ENCODE peak calls at places on chromosomes 5 and 9, in eight cellular contexts. Q is left ventricle myocardium inferior, C is RWPE2, Y is thyroid gland, V is AG04450, T is body of pancreas, F is ovary, A is stomach. S is an unnamed sample. For H3K27me3, the result is how much of the 10 kb centered on the place peaks cover.

GRCh38 chr9:124040186-124040920 is 28.8 kb downstream of the LHX2 start:
- DNase-seq in Q (no peak), C (no peak), Y (no peak), V (no peak), T (no peak), F (no peak), A (no peak), S (no peak)

GRCh38 chr5:4700082-4700481 is 440.0 kb upstream of the ADAMTS16 start:
- DNase-seq in Q (peak), C (no peak), Y (peak), V (no peak), T (peak), F (no peak), A (no peak), S (peak)

GRCh38 chr5:172771439-172772111 is 580 bp upstream of the DUSP1 start:
- DNase-seq in Q (no peak), C (no peak), Y (no peak), V (no peak), T (no peak), F (no peak), A (no peak), S (no peak)

GRCh38 chr9:97220894-97221477 is 86.5 kb upstream of the CCDC180 start:
- DNase-seq in Q (no peak), C (no peak), Y (peak), V (no peak), T (peak), F (no peak), A (no peak), S (no peak)

GRCh38 chr5:106877881-106878280 is 792.9 kb downstream of the EFNA5 start:
- DNase-seq in Q (no peak), C (no peak), Y (no peak), V (no peak), T (no peak), F (no peak), A (no peak), S (no peak)

GRCh38 chr5:158414780-158415179 is 555.8 kb upstream of the CLINT1 start:
- DNase-seq in Q (no peak), C (no peak), Y (no peak), V (peak), T (no peak), F (no peak), A (no peak), S (no peak)

GRCh38 chr9:83472764-83473163 is 65.4 kb downstream of the FRMD3 start:
- DNase-seq in Q (no peak), C (no peak), Y (no peak), V (no peak), T (no peak), F (no peak), A (no peak), S (no peak)

GRCh38 chr5:116763987-116764866 is 189.6 kb upstream of the SEMA6A start:
- DNase-seq in Q (no peak), C (peak), Y (no peak), V (no peak), T (no peak), F (no peak), A (no peak), S (no peak)

GRCh38 chr5:61604626-61605025 is 272.6 kb downstream of the ZSWIM6 start:
- DNase-seq in Q (no peak), C (no peak), Y (no peak), V (no peak), T (no peak), F (no peak), A (no peak), S (no peak)

GRCh38 chr9:105244996-105245719 is 707 bp downstream of the SLC44A1 start:
- DNase-seq in Q (peak), C (peak), Y (peak), V (no peak), T (peak), F (peak), A (peak), S (peak)

GRCh38 chr5:126354012-126354856 is 69.0 kb upstream of the GRAMD2B start:
- DNase-seq in Q (no peak), C (no peak), Y (no peak), V (peak), T (no peak), F (no peak), A (no peak), S (no peak)

GRCh38 chr9:5622019-5622418 is 6.9 kb upstream of the RIC1 start:
- DNase-seq in Q (no peak), C (no peak), Y (no peak), V (peak), T (no peak), F (no peak), A (no peak), S (no peak)

GRCh38 chr5:88825782-88826110 is 57.2 kb downstream of the MEF2C start:
- DNase-seq in Q (no peak), C (no peak), Y (no peak), V (no peak), T (no peak), F (no peak), A (no peak), S (no peak)

GRCh38 chr5:175889910-175890684 is 18.7 kb downstream of the CPLX2 start:
- DNase-seq in Q (no peak), C (no peak), Y (no peak), V (no peak), T (peak), F (no peak), A (peak), S (no peak)

GRCh38 chr9:22718653-22719052 is 272.0 kb downstream of the DMRTA1 start:
- DNase-seq in Q (no peak), C (no peak), Y (no peak), V (no peak), T (no peak), F (no peak), A (no peak), S (no peak)
- TF ChIP-seq CTCF in Q (no peak), C (peak), Y (no peak), V (peak), T (no peak), F (no peak), A (no peak), S (no peak)

GRCh38 chr5:102715405-102715804 is 39.7 kb upstream of the PAM start:
- DNase-seq in Q (no peak), C (no peak), Y (no peak), V (peak), T (no peak), F (no peak), A (no peak), S (no peak)
- H3K4me3 ChIP-seq in Q (no peak), C (no peak), Y (no peak), V (no peak), T (no peak), F (no peak), A (no peak), S (no peak)

DNA sequence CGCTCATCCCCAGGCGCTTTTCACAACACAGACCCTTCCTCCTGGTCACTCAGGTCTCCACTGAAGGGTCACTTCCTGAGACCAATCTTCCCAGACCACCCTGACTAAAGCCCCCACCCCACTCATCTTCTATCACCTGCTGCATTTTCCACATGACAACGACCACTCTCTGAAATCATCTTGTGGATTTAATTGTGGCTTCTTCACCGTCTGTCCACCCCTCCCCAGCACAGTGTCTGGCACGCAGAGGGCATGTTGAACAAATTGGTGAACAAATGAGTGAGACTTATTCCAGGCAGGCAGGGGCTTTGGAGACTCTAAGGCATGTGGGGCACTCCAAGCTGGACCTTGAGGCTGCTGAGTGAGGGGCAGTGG is 8.8 kb downstream of the BARX1 start:
- DNase-seq in Q (no peak), C (no peak), Y (no peak), V (no peak), T (no peak), F (no peak), A (no peak), S (no peak)
- H3K27me3 ChIP-seq in Q (half or more), C (half or more), Y (under half), V (half or more), T (under half), F (under half), A (half or more), S (under half)

DNA sequence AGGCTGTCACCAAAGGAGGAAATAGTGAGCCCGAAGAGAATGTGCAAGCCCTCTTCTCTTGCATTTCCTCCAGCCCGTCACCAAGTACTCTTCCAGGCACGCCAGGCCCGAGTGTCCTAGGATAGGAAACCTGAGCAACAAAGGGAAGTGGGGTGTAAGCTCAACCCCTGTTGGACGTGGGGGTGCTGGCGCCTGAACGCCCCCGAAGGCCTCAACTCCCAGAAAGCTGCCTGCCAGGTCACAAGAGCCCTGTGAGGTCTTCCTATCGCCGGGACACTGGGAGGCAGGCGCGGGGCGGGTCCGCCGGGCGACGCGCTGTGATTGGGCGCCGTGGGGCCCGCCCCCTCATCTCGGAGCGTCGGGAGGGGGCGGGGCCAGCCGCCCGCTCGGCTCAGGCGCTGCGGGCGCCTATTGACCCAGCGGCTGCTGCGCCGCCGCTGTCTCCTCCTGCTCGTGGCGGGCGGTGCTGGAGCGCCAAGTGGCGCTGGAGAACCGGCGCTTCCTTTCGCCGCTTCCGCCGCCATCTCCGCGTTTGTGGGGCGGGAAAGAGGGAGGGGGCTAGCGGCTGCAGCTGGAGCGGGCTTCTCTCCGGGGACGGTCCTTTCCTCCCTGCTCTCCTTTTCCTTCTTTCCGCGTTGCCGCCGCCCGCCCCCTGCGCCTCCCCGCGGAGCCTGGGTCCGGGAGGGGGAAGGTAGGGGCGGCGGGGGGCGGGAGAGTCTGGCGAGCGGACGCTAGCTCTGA is 558 bp upstream of the MAN2A1 start:
- DNase-seq in Q (peak), C (peak), Y (peak), V (peak), T (peak), F (peak), A (peak), S (peak)
- TF ChIP-seq CTCF in Q (no peak), C (peak), Y (no peak), V (no peak), T (no peak), F (no peak), A (no peak), S (no peak)

GRCh38 chr5:152331006-152331405 is 74.1 kb downstream of the NMUR2 start:
- DNase-seq in Q (no peak), C (no peak), Y (no peak), V (no peak), T (no peak), F (no peak), A (no peak), S (no peak)

GRCh38 chr5:152331718-152332117 is 73.4 kb downstream of the NMUR2 start:
- DNase-seq in Q (no peak), C (no peak), Y (no peak), V (no peak), T (no peak), F (no peak), A (no peak), S (no peak)

GRCh38 chr5:152329896-152330295 is 75.2 kb downstream of the NMUR2 start:
- DNase-seq in Q (no peak), C (no peak), Y (no peak), V (no peak), T (no peak), F (no peak), A (no peak), S (no peak)

GRCh38 chr5:152332696-152333095 is 72.4 kb downstream of the NMUR2 start:
- DNase-seq in Q (no peak), C (no peak), Y (no peak), V (no peak), T (no peak), F (no peak), A (no peak), S (no peak)

GRCh38 chr5:152329191-152329590 is 75.9 kb downstream of the NMUR2 start:
- DNase-seq in Q (no peak), C (no peak), Y (no peak), V (no peak), T (no peak), F (no peak), A (no peak), S (no peak)
- H3K4me3 ChIP-seq in Q (no peak), C (no peak), Y (no peak), V (no peak), T (no peak), F (no peak), A (no peak), S (no peak)

GRCh38 chr5:109713453-109713852 is 23.7 kb downstream of the MAN2A1 start:
- DNase-seq in Q (no peak), C (no peak), Y (no peak), V (no peak), T (no peak), F (no peak), A (no peak), S (no peak)
- H3K27me3 ChIP-seq in Q (under half), C (under half), Y (under half), V (under half), T (under half), F (under half), A (under half), S (under half)

DNA sequence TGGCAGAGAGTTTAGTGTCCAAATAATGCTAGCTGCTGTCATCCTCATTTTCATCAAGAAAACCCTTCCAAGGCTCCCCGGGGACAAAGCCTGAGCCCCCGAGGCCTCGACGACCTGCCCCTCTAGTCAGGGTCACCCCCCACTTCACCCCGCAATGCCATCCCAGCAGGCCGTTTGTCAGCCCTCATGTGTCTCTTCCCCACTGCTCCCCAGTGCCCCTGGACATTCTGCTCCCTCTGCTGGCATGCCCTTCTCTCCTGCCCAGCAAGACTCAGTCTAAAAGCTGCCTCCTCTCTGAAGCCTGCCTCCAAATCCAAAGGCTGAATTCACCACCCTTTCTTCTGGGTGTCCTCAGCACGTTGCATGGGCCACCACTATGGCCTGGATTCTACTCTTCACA is 59.3 kb downstream of the PAX5 start:
- DNase-seq in Q (no peak), C (no peak), Y (no peak), V (no peak), T (no peak), F (no peak), A (peak), S (no peak)
- TF ChIP-seq CTCF in Q (no peak), C (peak), Y (no peak), V (no peak), T (peak), F (no peak), A (no peak), S (peak)

GRCh38 chr5:16013334-16014065 is 166.1 kb downstream of the MARCHF11 start:
- DNase-seq in Q (no peak), C (no peak), Y (no peak), V (no peak), T (no peak), F (no peak), A (no peak), S (no peak)
- H3K4me3 ChIP-seq in Q (no peak), C (no peak), Y (no peak), V (no peak), T (no peak), F (no peak), A (no peak), S (no peak)

GRCh38 chr5:154491951-154492350 is 13.9 kb upstream of the HAND1 start:
- DNase-seq in Q (no peak), C (no peak), Y (no peak), V (no peak), T (no peak), F (no peak), A (no peak), S (peak)

GRCh38 chr5:154494036-154494435 is 16.0 kb upstream of the HAND1 start:
- DNase-seq in Q (no peak), C (no peak), Y (no peak), V (no peak), T (no peak), F (no peak), A (no peak), S (peak)

GRCh38 chr5:154498597-154499393 is 20.8 kb upstream of the HAND1 start:
- DNase-seq in Q (no peak), C (no peak), Y (no peak), V (no peak), T (no peak), F (no peak), A (no peak), S (no peak)

GRCh38 chr5:154487541-154487940 is 9.5 kb upstream of the HAND1 start:
- DNase-seq in Q (no peak), C (no peak), Y (no peak), V (no peak), T (no peak), F (no peak), A (no peak), S (peak)

DNA sequence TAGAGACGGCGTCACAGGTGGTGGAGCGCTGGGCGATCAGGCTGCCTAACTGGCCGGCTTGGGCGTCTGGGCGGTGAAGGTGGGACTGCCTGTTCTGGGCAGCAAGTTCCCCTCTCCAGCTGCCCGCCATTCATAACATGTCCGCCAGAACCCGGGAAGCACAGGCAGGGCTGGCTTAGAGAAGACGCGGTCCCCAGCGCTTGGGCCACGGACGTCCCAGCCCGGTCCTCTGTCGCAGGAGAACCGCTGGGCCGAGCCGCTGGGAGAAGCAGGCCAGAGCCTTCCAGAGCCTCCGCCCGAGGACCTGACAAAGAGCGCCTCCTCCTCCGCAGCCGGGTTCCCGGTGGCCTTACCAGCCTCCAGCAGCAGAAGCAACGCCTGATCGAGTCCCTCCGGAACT is 15.2 kb upstream of the HAND1 start:
- DNase-seq in Q (no peak), C (no peak), Y (no peak), V (no peak), T (no peak), F (no peak), A (no peak), S (peak)
- H3K27me3 ChIP-seq in Q (half or more), C (half or more), Y (under half), V (half or more), T (under half), F (under half), A (half or more), S (under half)

GRCh38 chr9:13532407-13532806 is 252.9 kb upstream of the MPDZ start:
- DNase-seq in Q (no peak), C (no peak), Y (no peak), V (no peak), T (no peak), F (no peak), A (no peak), S (no peak)

GRCh38 chr9:13535141-13535540 is 255.6 kb upstream of the MPDZ start:
- DNase-seq in Q (no peak), C (no peak), Y (no peak), V (no peak), T (no peak), F (no peak), A (no peak), S (no peak)

GRCh38 chr9:13524245-13524644 is 244.8 kb upstream of the MPDZ start:
- DNase-seq in Q (no peak), C (no peak), Y (no peak), V (no peak), T (no peak), F (no peak), A (no peak), S (no peak)

GRCh38 chr9:13534006-13534405 is 254.5 kb upstream of the MPDZ start:
- DNase-seq in Q (no peak), C (no peak), Y (no peak), V (no peak), T (no peak), F (no peak), A (no peak), S (no peak)

GRCh38 chr9:13529321-13530104 is 250.0 kb upstream of the MPDZ start:
- DNase-seq in Q (no peak), C (no peak), Y (no peak), V (no peak), T (no peak), F (no peak), A (no peak), S (no peak)
- TF ChIP-seq CTCF in Q (no peak), C (no peak), Y (no peak), V (no peak), T (no peak), F (no peak), A (no peak), S (no peak)

S was measured in Caco-2.